ENCODE peak calls at places on chromosomes 7 and 10, in nine cellular contexts. I is substantia nigra, S is mucosa of gallbladder, D is left ventricle myocardium inferior, Q is RPMI8226, W is amygdala, M is activated T-cell treated with anti-CD3 and anti-CD28 coated beads for 4 hours, N is NCI-H345, H is RCC 7860. V is an unnamed sample.

GRCh38 chr7:117784315-117784714 is 88.9 kb downstream of the CTTNBP2 start:
- DNase-seq in I (no peak), S (no peak), D (no peak), Q (no peak), W (no peak), M (no peak), N (no peak), H (no peak), V (no peak)

GRCh38 chr10:119643306-119644214 is 7.6 kb upstream of the BAG3 start:
- DNase-seq in I (no peak), S (peak), D (no peak), Q (no peak), W (no peak), M (no peak), N (no peak), H (no peak), V (no peak)

GRCh38 chr10:100774876-100775275 is 29.5 kb downstream of the PAX2 start:
- DNase-seq in I (no peak), S (no peak), D (no peak), Q (no peak), W (no peak), M (no peak), N (no peak), H (no peak), V (no peak)

GRCh38 chr10:28559661-28560060 is 26.7 kb downstream of the WAC start:
- DNase-seq in I (no peak), S (no peak), D (no peak), Q (no peak), W (no peak), M (no peak), N (no peak), H (no peak), V (no peak)

GRCh38 chr10:71521504-71522290 is 125.0 kb downstream of the CDH23 start:
- DNase-seq in I (no peak), S (no peak), D (no peak), Q (no peak), W (no peak), M (no peak), N (no peak), H (no peak), V (no peak)

GRCh38 chr10:62742447-62743105 is 61.9 kb upstream of the ADO start:
- DNase-seq in I (no peak), S (no peak), D (no peak), Q (no peak), W (no peak), M (no peak), N (no peak), H (no peak), V (no peak)

GRCh38 chr7:15832996-15833395 is 146.5 kb upstream of the MEOX2 start:
- DNase-seq in I (no peak), S (peak), D (peak), Q (no peak), W (no peak), M (no peak), N (peak), H (no peak), V (no peak)

GRCh38 chr7:21542891-21543527 is at the start of gene DNAH11:
- DNase-seq in I (no peak), S (no peak), D (peak), Q (peak), W (no peak), M (no peak), N (peak), H (no peak), V (peak)

GRCh38 chr7:20784311-20785210 is 2.1 kb downstream of the SP8 start:
- DNase-seq in I (no peak), S (no peak), D (no peak), Q (no peak), W (no peak), M (no peak), N (peak), H (no peak), V (no peak)

GRCh38 chr10:34491666-34492065 is 323.4 kb downstream of the PARD3 start:
- DNase-seq in I (no peak), S (no peak), D (no peak), Q (no peak), W (no peak), M (no peak), N (peak), H (no peak), V (no peak)

GRCh38 chr10:13414855-13415254 is 66.8 kb upstream of the SEPHS1 start:
- DNase-seq in I (no peak), S (peak), D (no peak), Q (peak), W (no peak), M (no peak), N (no peak), H (no peak), V (no peak)

GRCh38 chr7:145909956-145910611 is 206.5 kb upstream of the CNTNAP2 start:
- DNase-seq in I (no peak), S (no peak), D (no peak), Q (no peak), W (no peak), M (no peak), N (no peak), H (peak), V (no peak)

GRCh38 chr10:98259606-98260319 is 8.2 kb downstream of the LOXL4 start:
- DNase-seq in I (no peak), S (no peak), D (no peak), Q (no peak), W (no peak), M (no peak), N (no peak), H (no peak), V (no peak)

GRCh38 chr7:36749282-36749960 is 25.1 kb upstream of the AOAH start:
- DNase-seq in I (no peak), S (no peak), D (no peak), Q (no peak), W (no peak), M (no peak), N (no peak), H (peak), V (no peak)

GRCh38 chr7:99791021-99791420 is 7.0 kb upstream of the CYP3A4 start:
- DNase-seq in I (no peak), S (no peak), D (no peak), Q (no peak), W (no peak), M (no peak), N (no peak), H (peak), V (no peak)

GRCh38 chr7:23043441-23043840 is 29.5 kb upstream of the HYCC1 start:
- DNase-seq in I (no peak), S (no peak), D (no peak), Q (no peak), W (no peak), M (no peak), N (no peak), H (peak), V (no peak)

GRCh38 chr10:97179731-97180366 is 5.9 kb downstream of the SLIT1 start:
- DNase-seq in I (no peak), S (no peak), D (no peak), Q (peak), W (no peak), M (no peak), N (peak), H (no peak), V (no peak)

GRCh38 chr7:83415840-83416239 is 233.1 kb downstream of the SEMA3E start:
- DNase-seq in I (no peak), S (no peak), D (no peak), Q (no peak), W (no peak), M (no peak), N (no peak), H (no peak), V (no peak)

GRCh38 chr10:34549953-34550352 is 265.1 kb downstream of the PARD3 start:
- DNase-seq in I (no peak), S (no peak), D (no peak), Q (no peak), W (no peak), M (no peak), N (no peak), H (no peak), V (no peak)

GRCh38 chr10:8088504-8088903 is 34.0 kb downstream of the GATA3 start:
- DNase-seq in I (no peak), S (no peak), D (no peak), Q (no peak), W (no peak), M (no peak), N (no peak), H (no peak), V (peak)

GRCh38 chr7:88357295-88357694 is 50.6 kb upstream of the STEAP4 start:
- DNase-seq in I (no peak), S (no peak), D (peak), Q (peak), W (no peak), M (no peak), N (no peak), H (no peak), V (no peak)

GRCh38 chr10:36188461-36188860 is 546.4 kb upstream of the FZD8 start:
- DNase-seq in I (no peak), S (no peak), D (no peak), Q (no peak), W (no peak), M (no peak), N (peak), H (no peak), V (no peak)

GRCh38 chr10:5736591-5736990 is 52.0 kb downstream of the TASOR2 start:
- DNase-seq in I (no peak), S (no peak), D (no peak), Q (no peak), W (no peak), M (no peak), N (no peak), H (no peak), V (no peak)

GRCh38 chr7:112147752-112148435 is 58.3 kb downstream of the DOCK4 start:
- DNase-seq in I (no peak), S (no peak), D (no peak), Q (no peak), W (no peak), M (no peak), N (no peak), H (no peak), V (no peak)

GRCh38 chr10:130808243-130808642 is 503.3 kb downstream of the TCERG1L start:
- DNase-seq in I (no peak), S (no peak), D (no peak), Q (no peak), W (no peak), M (no peak), N (no peak), H (no peak), V (no peak)

V was measured in activated T-helper 2 cell treated with anti-CD3 and anti-CD28 coated beads, Interferon-gamma antibody, Interleukin-2, Interleukin-4, amounts not matched to agents 10 μg/mL and 5 μg/mL and 100 μg/mL, durations not matched to agents 14 hours and 24 hours and 36 hours.